ENCODE peak calls at places on chromosomes 3 and 15, in eight cellular contexts. Y, M, D, W, A, T, J and L are unnamed samples.
A peak's percentile ranks its signal among the peaks of the same experiment; 100 is the strongest.

GRCh38 chr3:194937751-194938358 is 252.2 kb downstream of the FAM43A start:
- DNase-seq in J (no peak), D (no peak), W (no peak), M (no peak), Y (no peak), A (no peak), T (no peak), L (no peak)

GRCh38 chr3:173957646-173958045 is 560.1 kb downstream of the NLGN1 start:
- DNase-seq in D (no peak), J (no peak), M (no peak), W (no peak), A (no peak), T (no peak), Y (no peak), L (no peak)

GRCh38 chr15:68616397-68616796 is 37.6 kb downstream of the CORO2B start:
- DNase-seq in W (no peak), Y (no peak), T (no peak), D (no peak), J (no peak), M (no peak), A (no peak), L (no peak)

GRCh38 chr3:130692455-130692854 is 54.2 kb downstream of the PIK3R4 start:
- DNase-seq in M (peak; percentile 7), J (no peak), Y (no peak), T (no peak), A (no peak), W (no peak), D (peak; percentile 18), L (no peak)

GRCh38 chr3:174541708-174542107 is 317.4 kb upstream of the NAALADL2 start:
- DNase-seq in J (no peak), M (no peak), A (peak; percentile 14), Y (no peak), D (peak; percentile 51), W (no peak), T (no peak), L (no peak)

GRCh38 chr3:71053495-71053894 is 530.0 kb downstream of the FOXP1 start:
- DNase-seq in T (no peak), D (no peak), Y (no peak), M (no peak), A (no peak), W (no peak), J (no peak), L (no peak)

GRCh38 chr3:49673715-49674490 is at the start of gene APEH:
- DNase-seq in T (peak; percentile 93), Y (peak; percentile 96), D (peak; percentile 96), J (peak; percentile 87), W (peak; percentile 98), A (peak; percentile 98), M (peak; percentile 97), L (peak; percentile 99)

GRCh38 chr3:58408906-58409305 is 24.7 kb downstream of the PDHB start:
- DNase-seq in Y (no peak), W (no peak), A (no peak), J (no peak), T (no peak), D (no peak), M (no peak), L (no peak)

GRCh38 chr3:178202199-178202598 is 334.0 kb upstream of the KCNMB2 start:
- DNase-seq in D (no peak), J (no peak), A (no peak), Y (no peak), M (no peak), W (no peak), T (no peak), L (no peak)

GRCh38 chr3:155742339-155742980 is 2.4 kb downstream of the PLCH1 start:
- DNase-seq in T (no peak), J (no peak), A (no peak), W (no peak), M (no peak), D (no peak), Y (no peak), L (no peak)

GRCh38 chr3:197394464-197395321 is 96.3 kb upstream of the DLG1 start:
- DNase-seq in T (peak; percentile 61), J (peak; percentile 100), A (peak; percentile 93), W (peak; percentile 2), M (peak; percentile 78), D (peak; percentile 99), Y (peak; percentile 64), L (peak; percentile 84)

GRCh38 chr3:8488877-8489865 is 12.5 kb upstream of the LMCD1 start:
- DNase-seq in M (no peak), D (no peak), T (peak; percentile 35), J (peak; percentile 80), A (no peak), Y (no peak), W (no peak), L (no peak)

GRCh38 chr3:112437146-112438022 is 61.9 kb downstream of the BTLA start:
- DNase-seq in Y (no peak), M (peak; percentile 19), W (peak; percentile 69), A (peak; percentile 57), D (peak; percentile 58), J (peak; percentile 11), T (no peak), L (no peak)

GRCh38 chr3:123124936-123125335 is 58.1 kb downstream of the PDIA5 start:
- DNase-seq in W (no peak), A (peak; percentile 26), T (no peak), J (no peak), M (no peak), Y (no peak), D (no peak), L (no peak)

GRCh38 chr3:126288314-126288713 is 68.9 kb downstream of the KLF15 start:
- DNase-seq in M (no peak), W (no peak), A (no peak), D (no peak), T (no peak), J (no peak), Y (peak; percentile 54), L (no peak)

GRCh38 chr15:38521316-38521715 is 43.3 kb downstream of the RASGRP1 start:
- DNase-seq in J (no peak), T (no peak), M (no peak), Y (no peak), A (no peak), D (no peak), W (no peak), L (no peak)

GRCh38 chr15:71149645-71150557 is 34.6 kb downstream of the THSD4 start:
- DNase-seq in T (peak; percentile 76), W (no peak), D (no peak), M (no peak), A (no peak), J (no peak), Y (peak; percentile 46), L (no peak)

GRCh38 chr3:53795176-53795575 is 51.0 kb downstream of the CHDH start:
- DNase-seq in Y (no peak), T (no peak), W (no peak), A (no peak), M (no peak), D (no peak), J (no peak), L (no peak)

GRCh38 chr3:127371846-127372245 is 84.0 kb upstream of the PRR20G start:
- DNase-seq in T (no peak), A (no peak), M (no peak), W (no peak), D (no peak), J (no peak), Y (no peak), L (no peak)

GRCh38 chr15:43347114-43347513 is 16.7 kb upstream of the LCMT2 start:
- DNase-seq in A (no peak), D (no peak), M (no peak), Y (no peak), J (no peak), W (no peak), T (no peak), L (no peak)

GRCh38 chr15:31811641-31812040 is 218.7 kb upstream of the CHRNA7 start:
- DNase-seq in M (no peak), T (no peak), W (no peak), Y (no peak), J (no peak), A (no peak), D (no peak), L (no peak)

DNA sequence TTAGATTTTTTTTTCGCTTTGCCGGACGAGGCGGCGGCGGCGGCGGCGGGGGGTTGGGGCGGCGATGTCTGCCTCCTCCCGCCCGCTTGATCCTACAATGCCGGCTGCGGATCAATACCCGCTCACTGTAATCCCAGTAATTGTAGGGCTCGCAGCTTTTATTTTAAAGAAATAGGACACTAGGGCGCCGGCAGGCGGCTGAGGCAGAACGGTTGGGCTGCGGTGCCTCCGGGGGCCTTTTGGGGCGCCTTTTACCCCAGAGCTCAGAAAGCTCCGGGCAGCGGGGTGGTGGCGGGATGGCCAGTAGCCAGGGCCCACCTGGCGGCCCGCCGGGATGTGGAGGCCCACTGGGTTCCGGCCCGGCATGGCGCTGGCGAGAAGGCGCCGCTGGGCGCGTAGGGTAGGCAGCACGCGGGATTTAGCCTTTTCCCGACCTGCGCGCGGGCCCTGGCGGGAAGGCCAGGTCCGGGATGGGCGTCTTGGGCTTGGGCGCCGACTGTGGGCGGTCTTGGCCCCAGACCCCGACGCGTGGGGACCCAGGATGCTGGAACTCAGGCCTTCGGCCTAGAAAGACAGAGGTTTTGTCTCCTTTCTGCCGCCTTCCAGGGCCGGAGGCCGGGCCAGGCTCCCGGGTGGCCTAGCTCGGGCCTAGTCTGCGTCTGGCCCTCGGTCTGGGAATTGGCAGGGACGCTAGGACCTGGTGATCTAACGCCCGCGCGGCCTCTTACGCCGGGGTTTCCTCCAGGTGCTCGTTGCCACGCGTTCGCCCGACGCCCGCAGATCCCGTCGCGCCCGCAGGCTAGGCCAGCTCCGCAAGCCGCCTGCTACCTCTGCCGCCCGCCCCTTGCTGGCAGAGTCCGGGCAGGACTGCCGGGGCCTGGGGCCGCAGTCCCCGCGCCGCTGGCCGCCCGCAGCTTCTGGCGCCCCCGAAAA is 15.5 kb upstream of the ONECUT1 start:
- DNase-seq in J (no peak), A (peak; percentile 43), T (no peak), M (no peak), Y (no peak), D (no peak), W (no peak), L (no peak)
- TF ChIP-seq CTCF in J (no peak), A (no peak), T (no peak), M (no peak), Y (no peak), D (no peak), W (no peak), L (peak; percentile 36)

GRCh38 chr15:51382787-51383186 is 41.3 kb downstream of the GLDN start:
- DNase-seq in M (peak; percentile 16), A (peak; percentile 77), D (peak; percentile 53), W (peak; percentile 49), T (peak; percentile 21), J (no peak), Y (no peak), L (peak; percentile 11)
- TF ChIP-seq CTCF in M (peak; percentile 59), A (peak; percentile 78), D (peak; percentile 62), W (peak; percentile 60), T (peak; percentile 17), J (peak; percentile 80), Y (peak; percentile 54), L (no peak)

GRCh38 chr3:104367000-104367399 is 999.7 kb upstream of the ALCAM start:
- DNase-seq in T (no peak), D (no peak), M (no peak), Y (no peak), A (no peak), W (no peak), J (no peak), L (no peak)
- TF ChIP-seq CTCF in T (no peak), D (no peak), M (no peak), Y (no peak), A (no peak), W (no peak), J (no peak), L (no peak)

GRCh38 chr3:147361671-147362420 is 44.5 kb downstream of the ZIC4 start:
- DNase-seq in M (peak; percentile 34), Y (no peak), W (peak; percentile 30), J (no peak), D (no peak), A (peak; percentile 32), T (no peak), L (peak; percentile 65)
- TF ChIP-seq CTCF in M (peak; percentile 95), Y (peak; percentile 40), W (peak; percentile 59), J (peak; percentile 61), D (peak; percentile 28), A (peak; percentile 57), T (no peak), L (peak; percentile 52)